ENCODE peak calls at places on chromosome 14, in five cellular contexts. I, V, Z, T and U are unnamed samples. For H3K27me3 and H3K4me1, the result is how much of the 10 kb centered on the place peaks cover.

GRCh38 chr14:55107766-55108554 is 21.1 kb upstream of the LGALS3 start:
- DNase-seq in V (peak), Z (peak), I (peak), T (peak), U (peak)

GRCh38 chr14:103127861-103128598 is 4.8 kb downstream of the TNFAIP2 start:
- DNase-seq in I (no peak), Z (no peak), T (no peak), V (no peak), U (no peak)

GRCh38 chr14:21543426-21544350 is 17.5 kb upstream of the SALL2 start:
- DNase-seq in Z (no peak), T (no peak), I (no peak), V (no peak), U (no peak)

GRCh38 chr14:63905370-63905769 is 52.6 kb downstream of the SYNE2 start:
- DNase-seq in T (no peak), I (no peak), Z (no peak), V (no peak), U (no peak)

GRCh38 chr14:56333361-56334279 is 215.4 kb downstream of the PELI2 start:
- DNase-seq in V (peak), Z (no peak), T (peak), I (peak), U (peak)

GRCh38 chr14:33163109-33163508 is 224.4 kb downstream of the NPAS3 start:
- DNase-seq in V (no peak), T (no peak), I (no peak), Z (no peak), U (no peak)

GRCh38 chr14:35034440-35034833 is 11.6 kb upstream of the FAM177A1 start:
- DNase-seq in T (no peak), V (no peak), I (no peak), Z (no peak), U (no peak)

GRCh38 chr14:99938376-99938775 is 126.8 kb upstream of the EVL start:
- DNase-seq in V (no peak), I (no peak), Z (no peak), T (no peak), U (no peak)

GRCh38 chr14:53306267-53306721 is 153.2 kb upstream of the DDHD1 start:
- DNase-seq in T (peak), I (no peak), V (peak), Z (no peak), U (peak)

GRCh38 chr14:57871487-57872080 is 5.7 kb upstream of the SLC35F4 start:
- DNase-seq in T (peak), I (peak), Z (no peak), V (peak), U (peak)

GRCh38 chr14:59107819-59108218 is 80.6 kb upstream of the DAAM1 start:
- DNase-seq in I (no peak), T (no peak), Z (no peak), V (no peak), U (no peak)

GRCh38 chr14:30564868-30565248 is 5.9 kb downstream of the G2E3 start:
- DNase-seq in Z (no peak), I (no peak), V (no peak), T (no peak), U (no peak)

GRCh38 chr14:104751539-104752337 is 1.2 kb upstream of the SIVA1 start:
- DNase-seq in I (no peak), T (no peak), V (no peak), Z (no peak), U (no peak)

GRCh38 chr14:63267171-63267570 is 51.6 kb downstream of the GPHB5 start:
- DNase-seq in T (no peak), V (no peak), Z (no peak), I (no peak), U (no peak)

GRCh38 chr14:75794615-75795038 is 133.6 kb downstream of the TTLL5 start:
- DNase-seq in V (peak), I (peak), Z (no peak), T (peak), U (peak)

GRCh38 chr14:22510527-22511110 is 78.4 kb downstream of the DAD1 start:
- DNase-seq in Z (no peak), V (peak), T (no peak), I (no peak), U (peak)

GRCh38 chr14:50544911-50545310 is 12.5 kb upstream of the MAP4K5 start:
- DNase-seq in V (no peak), Z (no peak), I (no peak), T (no peak), U (no peak)

GRCh38 chr14:70808023-70808401 is 1.3 kb downstream of the MAP3K9 start:
- DNase-seq in I (no peak), V (peak), T (peak), Z (no peak), U (no peak)

GRCh38 chr14:105334383-105335230 is 20.1 kb downstream of the PACS2 start:
- DNase-seq in V (no peak), T (no peak), I (no peak), Z (no peak), U (no peak)

GRCh38 chr14:75837151-75837787 is 144.5 kb downstream of the TGFB3 start:
- DNase-seq in I (peak), V (peak), Z (no peak), T (no peak), U (peak)

GRCh38 chr14:58501214-58501816 is 73.8 kb downstream of the KIAA0586 start:
- DNase-seq in V (peak), T (peak), I (peak), Z (no peak), U (peak)

GRCh38 chr14:81366259-81366658 is 33.9 kb downstream of the STON2 start:
- DNase-seq in T (peak), I (peak), V (peak), Z (no peak), U (no peak)

GRCh38 chr14:20604291-20604690 is 13.1 kb upstream of the RNASE12 start:
- DNase-seq in T (no peak), I (no peak), Z (no peak), V (no peak), U (no peak)

GRCh38 chr14:101198398-101199027 is 295.0 kb upstream of the RTL1 start:
- DNase-seq in I (no peak), Z (peak), V (no peak), T (no peak), U (no peak)

GRCh38 chr14:29521526-29522137 is 406.0 kb downstream of the PRKD1 start:
- DNase-seq in Z (no peak), T (peak), V (peak), I (no peak), U (no peak)

GRCh38 chr14:65847065-65847847 is 434.7 kb downstream of the FUT8 start:
- DNase-seq in I (no peak), V (no peak), T (no peak), Z (no peak), U (no peak)

GRCh38 chr14:100032749-100033148 is 32.5 kb upstream of the EVL start:
- DNase-seq in V (no peak), I (no peak), Z (no peak), T (no peak), U (no peak)

GRCh38 chr14:97366400-97366799 is 569.2 kb downstream of the VRK1 start:
- DNase-seq in V (no peak), I (no peak), Z (no peak), T (no peak), U (no peak)
- H3K27me3 ChIP-seq in V (half or more), I (under half), Z (under half), T (under half), U (under half)

GRCh38 chr14:95301527-95302187 is 18.1 kb downstream of the CLMN start:
- DNase-seq in I (no peak), V (no peak), T (no peak), Z (no peak), U (no peak)

GRCh38 chr14:95303107-95303506 is 16.6 kb downstream of the CLMN start:
- DNase-seq in V (no peak), Z (no peak), T (no peak), I (no peak), U (no peak)

GRCh38 chr14:95303552-95303951 is 16.2 kb downstream of the CLMN start:
- DNase-seq in I (no peak), T (no peak), Z (no peak), V (no peak), U (no peak)

GRCh38 chr14:95304342-95304741 is 15.4 kb downstream of the CLMN start:
- DNase-seq in V (no peak), I (no peak), Z (no peak), T (no peak), U (no peak)

GRCh38 chr14:95302667-95303066 is 17.0 kb downstream of the CLMN start:
- DNase-seq in Z (no peak), T (no peak), V (no peak), I (no peak), U (no peak)
- H3K4me1 ChIP-seq in Z (under half), T (under half), V (under half), I (under half), U (under half)

DNA sequence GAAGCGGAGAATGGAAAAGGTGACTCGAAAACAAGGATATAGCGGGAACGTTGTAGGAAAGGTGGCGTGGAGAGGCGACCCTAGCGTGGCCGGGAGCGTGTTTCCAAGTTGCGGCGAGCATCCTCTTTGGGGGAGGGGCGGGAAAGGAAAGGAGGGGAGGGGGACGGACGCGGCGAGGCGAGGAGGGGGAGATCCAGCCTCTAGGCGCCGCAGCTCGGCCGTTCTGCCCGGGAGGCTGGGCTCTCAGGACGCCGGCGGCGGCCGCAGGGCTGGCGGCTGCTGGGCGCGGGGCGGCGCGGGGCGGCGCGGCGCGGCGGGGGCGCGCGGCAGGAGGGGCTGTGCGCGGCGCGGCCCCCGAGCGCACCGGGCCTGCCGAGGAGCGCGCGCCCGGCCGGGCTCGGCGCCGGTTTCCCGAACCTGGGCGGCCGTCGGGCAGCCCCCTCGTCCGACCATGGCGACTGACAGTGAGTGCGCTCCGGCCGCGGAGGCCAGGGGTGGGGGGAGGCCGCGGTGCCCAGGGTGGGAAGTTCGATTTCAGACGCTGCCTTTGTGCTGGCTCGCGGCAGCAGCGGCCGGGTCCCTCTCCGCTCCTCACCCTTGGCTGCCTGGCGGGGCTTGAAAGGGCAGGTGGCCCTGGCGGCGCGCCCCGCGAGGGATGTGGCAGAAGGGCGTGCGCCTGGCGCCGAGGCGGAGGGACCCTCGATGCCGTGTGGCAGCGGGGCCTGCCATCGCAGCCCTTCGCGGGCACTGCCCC is 50.3 kb downstream of the SNAPC1 start:
- DNase-seq in I (peak), V (no peak), Z (no peak), T (peak), U (peak)
- H3K27me3 ChIP-seq in I (under half), V (under half), Z (under half), T (under half), U (under half)

GRCh38 chr14:47500369-47500768 is 175.0 kb downstream of the MDGA2 start:
- DNase-seq in Z (no peak), V (no peak), T (no peak), I (no peak), U (no peak)
- H3K4me1 ChIP-seq in Z (under half), V (under half), T (under half), I (under half), U (under half)

DNA sequence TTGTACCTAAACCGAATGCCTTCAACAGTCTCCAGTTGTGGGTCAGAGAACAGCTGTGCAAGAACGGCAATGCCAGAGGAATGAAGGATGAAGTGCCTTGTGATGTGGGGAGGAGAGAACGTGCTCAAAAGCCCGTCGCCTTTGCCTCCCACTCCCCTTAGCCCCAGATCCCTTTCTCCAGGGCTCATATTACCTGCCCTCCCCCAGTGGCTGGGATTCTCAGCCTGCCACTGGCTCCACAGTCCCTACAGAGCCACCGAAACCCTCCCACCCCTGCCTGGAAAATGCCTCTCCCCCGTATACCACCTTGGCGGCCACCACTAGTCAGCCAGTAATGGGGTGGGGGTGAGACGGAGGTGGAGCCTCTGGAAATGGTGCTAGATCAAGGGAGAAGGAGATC is 158.5 kb downstream of the ZFP36L1 start:
- DNase-seq in T (no peak), I (no peak), V (no peak), Z (no peak), U (no peak)
- H3K27me3 ChIP-seq in T (under half), I (under half), V (under half), Z (under half), U (under half)

GRCh38 chr14:24875203-24875840 is 174.6 kb downstream of the STXBP6 start:
- DNase-seq in Z (no peak), T (no peak), I (no peak), V (no peak), U (peak)
- H3K4me1 ChIP-seq in Z (under half), T (under half), I (under half), V (under half), U (under half)